ENCODE peak calls at places on chromosomes 7 and 10, in six cellular contexts. P, U, K, Q, B and F are unnamed samples. For H3K4me1, the result is how much of the 10 kb centered on the place peaks cover.

GRCh38 chr7:158468700-158469296 is 118.8 kb downstream of the PTPRN2 start:
- DNase-seq in B (no peak), K (no peak), U (no peak), P (no peak), Q (no peak), F (no peak)

GRCh38 chr10:123621492-123621891 is 44.7 kb upstream of the GPR26 start:
- DNase-seq in Q (no peak), K (no peak), B (no peak), P (no peak), U (no peak), F (no peak)

GRCh38 chr10:115026041-115026779 is 67.0 kb upstream of the ATRNL1 start:
- DNase-seq in B (no peak), K (no peak), U (no peak), Q (no peak), P (no peak), F (no peak)

GRCh38 chr7:35022725-35023124 is 14.6 kb downstream of the DPY19L1 start:
- DNase-seq in B (no peak), K (no peak), P (no peak), U (no peak), Q (no peak), F (no peak)

GRCh38 chr7:108094933-108095710 is 35.0 kb downstream of the LAMB4 start:
- DNase-seq in B (peak), K (peak), U (peak), P (no peak), Q (no peak), F (no peak)

GRCh38 chr7:29113384-29114102 is 32.8 kb downstream of the CPVL start:
- DNase-seq in Q (no peak), P (peak), B (no peak), K (no peak), U (no peak), F (peak)

GRCh38 chr7:44564606-44565005 is 9.1 kb downstream of the DDX56 start:
- DNase-seq in Q (peak), B (no peak), K (no peak), P (no peak), U (no peak), F (no peak)

GRCh38 chr10:104657458-104657857 is 16.4 kb downstream of the SORCS3 start:
- DNase-seq in B (no peak), Q (no peak), K (no peak), U (no peak), P (no peak), F (no peak)

GRCh38 chr10:103616705-103617361 is 123.3 kb downstream of the NEURL1 start:
- DNase-seq in Q (no peak), U (no peak), P (no peak), K (peak), B (peak), F (peak)

DNA sequence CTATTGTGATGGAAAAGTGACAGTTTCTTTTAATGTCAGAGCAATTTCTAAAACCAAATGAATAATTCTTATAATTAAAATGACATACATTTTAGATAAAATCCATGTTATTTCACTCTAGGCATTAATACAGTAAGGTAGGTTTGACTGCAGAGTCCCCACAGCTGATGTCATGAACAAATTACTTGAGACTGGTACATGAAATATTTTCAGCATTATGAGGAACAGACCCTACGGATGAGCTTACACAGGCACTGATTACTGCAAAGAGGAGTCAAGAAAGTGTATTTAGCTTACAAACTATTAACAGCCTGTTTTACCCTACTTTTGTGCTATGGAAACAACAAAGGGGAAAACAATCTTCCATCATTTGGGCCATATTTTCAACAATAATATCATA is 8.9 kb downstream of the COL1A2 start:
- DNase-seq in K (no peak), Q (no peak), P (no peak), U (no peak), B (no peak), F (no peak)
- TF ChIP-seq POLR2A in K (no peak), Q (no peak), P (no peak), U (no peak), B (no peak), F (no peak)

DNA sequence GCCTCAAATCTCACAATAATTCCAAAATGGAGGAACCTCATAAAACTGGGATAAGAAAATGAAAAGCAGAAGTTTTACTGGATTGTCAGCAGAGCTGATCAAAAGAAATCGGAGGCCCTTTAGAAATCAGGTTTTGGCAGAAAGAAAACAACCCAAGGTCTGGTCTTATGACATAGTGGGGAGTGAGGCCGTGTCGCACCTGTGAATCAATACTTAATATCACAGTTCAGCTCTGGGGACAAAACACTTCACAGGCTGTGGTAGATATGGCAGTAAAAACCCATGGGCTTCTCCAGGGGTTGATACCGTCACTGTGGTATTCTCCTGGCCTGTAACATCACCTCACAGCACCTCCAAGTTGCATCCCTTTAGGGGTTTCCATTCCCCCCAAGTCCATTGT is 6.5 kb upstream of the MALSU1 start:
- DNase-seq in Q (no peak), U (no peak), B (no peak), K (no peak), P (no peak), F (no peak)
- H3K27ac ChIP-seq in Q (no peak), U (no peak), B (no peak), K (no peak), P (no peak), F (no peak)

DNA sequence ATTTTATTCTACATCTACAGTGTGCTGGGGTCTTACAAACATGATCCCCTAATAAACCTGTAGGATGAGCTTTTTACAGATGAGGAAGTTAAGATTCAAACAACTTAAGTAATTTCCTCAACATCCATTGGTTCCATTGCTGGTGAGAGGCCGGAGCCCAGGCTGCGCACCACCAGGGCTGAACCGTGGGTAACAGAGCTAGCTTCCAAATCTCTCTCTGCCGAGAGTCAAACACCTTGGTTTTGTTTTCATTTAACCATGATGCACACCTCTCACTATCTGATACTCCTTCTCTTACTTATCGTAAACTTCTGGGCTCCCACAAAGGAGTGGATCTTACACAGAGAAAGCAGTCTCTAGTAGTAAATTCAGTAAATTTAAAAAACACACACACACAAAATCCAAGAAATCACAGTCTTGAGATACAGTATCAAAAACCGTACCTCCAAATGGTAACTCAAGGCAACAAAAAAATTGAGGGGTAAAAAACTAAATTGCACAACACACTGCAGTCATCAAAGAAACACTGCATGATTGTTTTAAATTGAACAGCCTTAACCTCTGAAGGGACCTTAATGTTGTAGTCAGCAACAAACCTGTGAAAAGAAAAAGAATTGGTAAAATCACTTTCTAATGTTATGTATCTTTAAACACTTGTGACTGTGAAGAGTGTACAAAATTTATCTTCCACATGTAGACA is 20.5 kb downstream of the SGMS1 start:
- DNase-seq in U (no peak), Q (no peak), B (no peak), P (no peak), K (no peak), F (no peak)
- H3K4me1 ChIP-seq in U (under half), Q (under half), B (half or more), P (under half), K (under half), F (under half)

GRCh38 chr7:138483516-138483915 is 23.5 kb downstream of the TRIM24 start:
- DNase-seq in U (no peak), B (no peak), P (no peak), Q (no peak), K (no peak), F (no peak)

GRCh38 chr7:138478499-138478908 is 18.4 kb downstream of the TRIM24 start:
- DNase-seq in K (no peak), Q (no peak), P (no peak), B (peak), U (no peak), F (no peak)

GRCh38 chr7:138480527-138480926 is 20.5 kb downstream of the TRIM24 start:
- DNase-seq in U (no peak), B (no peak), P (no peak), K (no peak), Q (no peak), F (no peak)

GRCh38 chr7:138477581-138477980 is 17.5 kb downstream of the TRIM24 start:
- DNase-seq in U (no peak), B (no peak), Q (no peak), P (no peak), K (no peak), F (no peak)

DNA sequence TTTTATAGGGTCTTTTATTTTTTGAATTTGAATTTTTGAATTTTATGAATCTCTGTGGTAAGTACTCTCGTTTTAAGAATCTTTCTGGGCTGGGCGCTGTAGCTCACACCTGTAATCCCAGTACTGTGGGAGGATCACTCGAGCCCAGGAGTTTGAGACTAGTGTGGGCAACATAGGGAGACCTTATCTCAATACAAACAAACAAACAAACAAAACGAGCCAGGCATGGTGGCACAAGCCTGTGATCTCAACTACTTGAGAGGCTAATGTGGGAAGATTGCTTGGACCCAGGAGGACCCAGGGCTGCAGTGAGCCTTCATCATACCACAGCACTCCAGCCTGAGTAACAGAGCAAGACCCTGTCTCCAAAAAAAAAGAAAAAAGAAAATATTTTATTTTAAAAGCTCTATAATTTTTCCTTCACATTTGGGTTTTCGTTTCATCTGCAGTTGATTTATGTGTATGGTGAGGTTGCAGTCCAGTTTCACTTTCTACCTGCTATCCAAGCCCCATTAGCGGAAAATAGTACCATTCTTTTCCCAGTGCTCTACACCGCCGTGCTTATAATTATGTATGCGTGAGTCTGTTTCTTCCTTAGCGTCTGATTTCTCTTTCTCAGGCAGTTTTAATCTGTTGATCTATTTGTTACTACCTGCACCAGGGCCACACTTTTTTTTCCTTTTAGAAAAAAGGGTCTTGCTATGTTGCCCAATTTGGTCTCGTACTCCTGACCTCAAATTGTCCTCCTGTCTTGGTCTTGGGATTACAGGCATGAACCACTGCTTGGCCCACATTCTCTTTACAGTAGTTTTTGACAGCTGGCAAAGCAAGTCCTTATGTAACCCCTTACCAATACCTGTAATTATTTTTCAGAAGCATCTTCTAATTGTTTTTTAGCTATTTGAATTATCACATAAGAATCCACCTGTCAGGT is 21.7 kb downstream of the TRIM24 start:
- DNase-seq in K (no peak), B (no peak), U (no peak), Q (no peak), P (no peak), F (no peak)
- TF ChIP-seq POLR2A in K (no peak), B (no peak), U (no peak), Q (no peak), P (no peak), F (no peak)

GRCh38 chr10:119210633-119211032 is 3.3 kb downstream of the GRK5 start:
- DNase-seq in P (no peak), B (no peak), K (no peak), U (no peak), Q (no peak), F (no peak)

GRCh38 chr10:119209736-119210355 is 2.5 kb downstream of the GRK5 start:
- DNase-seq in B (no peak), Q (no peak), P (no peak), K (no peak), U (no peak), F (no peak)

GRCh38 chr10:119208553-119208940 is 1.2 kb downstream of the GRK5 start:
- DNase-seq in U (no peak), B (no peak), P (no peak), K (no peak), Q (no peak), F (no peak)

GRCh38 chr10:119207713-119208552 is 562 bp downstream of the GRK5 start:
- DNase-seq in B (peak), Q (peak), U (peak), K (peak), P (no peak), F (peak)

GRCh38 chr10:119209050-119209735 is 1.8 kb downstream of the GRK5 start:
- DNase-seq in P (no peak), B (peak), K (no peak), Q (peak), U (no peak), F (peak)
- H3K27ac ChIP-seq in P (no peak), B (peak), K (peak), Q (no peak), U (peak), F (no peak)